ENCODE peak calls at places on chromosomes 12 and 14, in seven cellular contexts. L is A673, H is astrocyte of the cerebellum, G is NT2/D1, V is neuronal stem cell, Z is AG10803, J is ovary. M is an unnamed sample.

GRCh38 chr12:29681996-29682534 is 101.7 kb downstream of the TMTC1 start:
- DNase-seq in L (no peak), H (no peak), G (no peak), V (no peak), Z (no peak), J (no peak), M (no peak)

GRCh38 chr12:43655586-43655985 is 103.0 kb downstream of the PUS7L start:
- DNase-seq in L (no peak), H (peak; percentile 36), G (no peak), V (no peak), Z (peak; percentile 8), J (no peak), M (no peak)

GRCh38 chr12:6330192-6330591 is 11.7 kb downstream of the TNFRSF1A start:
- DNase-seq in L (no peak), H (no peak), G (no peak), V (no peak), Z (no peak), J (no peak), M (no peak)

GRCh38 chr12:123546281-123546680 is 12.8 kb upstream of the RILPL1 start:
- DNase-seq in L (no peak), H (no peak), G (no peak), V (no peak), Z (peak; percentile 18), J (no peak), M (no peak)

GRCh38 chr12:29782821-29783772 is 645 bp downstream of the TMTC1 start:
- DNase-seq in L (peak; percentile 25), H (no peak), G (peak; percentile 61), V (peak; percentile 56), Z (no peak), J (peak; percentile 66), M (peak; percentile 36)

GRCh38 chr12:11777962-11778361 is 128.5 kb downstream of the ETV6 start:
- DNase-seq in L (no peak), H (no peak), G (no peak), V (no peak), Z (no peak), J (no peak), M (no peak)

GRCh38 chr12:103495158-103495782 is 498 bp downstream of the C12orf42 start:
- DNase-seq in L (peak; percentile 11), H (no peak), G (peak; percentile 52), V (peak; percentile 82), Z (no peak), J (no peak), M (no peak)

GRCh38 chr12:110744176-110744575 is 1.5 kb upstream of the PPP1CC start:
- DNase-seq in L (no peak), H (no peak), G (no peak), V (no peak), Z (peak; percentile 82), J (no peak), M (peak; percentile 45)

GRCh38 chr12:85445060-85445938 is 165.3 kb downstream of the ALX1 start:
- DNase-seq in L (peak; percentile 45), H (no peak), G (no peak), V (no peak), Z (no peak), J (no peak), M (no peak)

GRCh38 chr14:52844262-52845060 is 53.1 kb upstream of the GNPNAT1 start:
- DNase-seq in L (no peak), H (no peak), G (peak; percentile 32), V (no peak), Z (peak; percentile 28), J (peak; percentile 45), M (no peak)

GRCh38 chr12:72330784-72331183 is 58.6 kb downstream of the TRHDE start:
- DNase-seq in L (no peak), H (no peak), G (no peak), V (no peak), Z (no peak), J (no peak), M (no peak)

GRCh38 chr12:70606001-70606400 is 31.2 kb downstream of the PTPRB start:
- DNase-seq in L (no peak), H (no peak), G (no peak), V (no peak), Z (no peak), J (no peak), M (no peak)

GRCh38 chr14:100679707-100680438 is 46.8 kb upstream of the DLK1 start:
- DNase-seq in L (no peak), H (peak; percentile 83), G (no peak), V (no peak), Z (peak; percentile 85), J (peak; percentile 93), M (peak; percentile 32)

GRCh38 chr12:42483534-42483857 is 106.0 kb downstream of the PRICKLE1 start:
- DNase-seq in L (peak; percentile 22), H (no peak), G (no peak), V (peak; percentile 63), Z (no peak), J (no peak), M (no peak)

GRCh38 chr12:123031171-123031845 is 50.8 kb downstream of the ARL6IP4 start:
- DNase-seq in L (no peak), H (no peak), G (no peak), V (no peak), Z (no peak), J (no peak), M (no peak)

GRCh38 chr14:73662439-73663056 is 17.8 kb downstream of the DNAL1 start:
- DNase-seq in L (peak; percentile 84), H (peak; percentile 86), G (peak; percentile 49), V (no peak), Z (peak; percentile 94), J (no peak), M (peak; percentile 16)

GRCh38 chr12:29889737-29890136 is 106.0 kb upstream of the TMTC1 start:
- DNase-seq in L (peak; percentile 79), H (no peak), G (peak; percentile 94), V (peak; percentile 49), Z (no peak), J (no peak), M (peak; percentile 9)

GRCh38 chr14:67831122-67831521 is 11.5 kb downstream of the RAD51B start:
- DNase-seq in L (no peak), H (no peak), G (no peak), V (no peak), Z (no peak), J (no peak), M (no peak)

GRCh38 chr12:132460571-132460970 is 29.4 kb upstream of the FBRSL1 start:
- DNase-seq in L (peak; percentile 67), H (no peak), G (peak; percentile 38), V (no peak), Z (no peak), J (no peak), M (no peak)

GRCh38 chr12:92080390-92081285 is 65.0 kb downstream of the BTG1 start:
- DNase-seq in L (peak; percentile 27), H (peak; percentile 45), G (no peak), V (no peak), Z (peak; percentile 97), J (no peak), M (no peak)

GRCh38 chr14:23555882-23556699 is at the start of gene THTPA:
- DNase-seq in L (peak; percentile 96), H (peak; percentile 53), G (no peak), V (peak; percentile 93), Z (peak; percentile 84), J (peak; percentile 94), M (peak; percentile 93)

DNA sequence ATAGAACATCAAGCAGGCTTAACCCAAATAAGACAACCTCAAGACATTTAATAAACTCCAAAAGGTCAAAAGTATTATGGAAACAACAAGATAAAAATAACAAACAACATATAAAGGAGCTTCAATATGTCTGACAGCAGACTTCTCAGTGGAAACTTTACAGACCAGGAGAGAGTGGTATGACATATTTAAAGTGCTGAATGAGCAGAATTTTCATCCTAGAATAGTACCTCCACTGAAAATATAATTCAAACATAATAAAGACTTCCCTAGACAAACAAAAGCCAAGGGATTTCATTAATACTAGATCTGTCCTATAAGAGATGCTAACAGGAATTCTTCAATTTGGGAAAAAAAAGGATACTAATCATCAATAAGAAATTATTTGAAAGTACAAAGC is 1005.0 kb downstream of the TMTC2 start:
- DNase-seq in L (no peak), H (no peak), G (no peak), V (no peak), Z (no peak), J (no peak), M (no peak)
- H3K4me3 ChIP-seq in L (no peak overlapping the region), H (no peak overlapping the region), G (no peak overlapping the region), V (no peak overlapping the region), Z (no peak overlapping the region), J (no peak overlapping the region), M (no peak overlapping the region)

GRCh38 chr12:63362801-63363200 is 211.8 kb upstream of the AVPR1A start:
- DNase-seq in L (no peak), H (no peak), G (no peak), V (no peak), Z (peak; percentile 22), J (no peak), M (no peak)
- H3K4me3 ChIP-seq in L (no peak overlapping the region), H (no peak overlapping the region), G (no peak overlapping the region), V (no peak overlapping the region), Z (no peak overlapping the region), J (no peak overlapping the region), M (no peak overlapping the region)

GRCh38 chr12:111759991-111760390 is 6.7 kb upstream of the ALDH2 start:
- DNase-seq in L (no peak), H (no peak), G (no peak), V (no peak), Z (no peak), J (no peak), M (no peak)

GRCh38 chr12:111759276-111759675 is 7.5 kb upstream of the ALDH2 start:
- DNase-seq in L (no peak), H (no peak), G (no peak), V (no peak), Z (no peak), J (no peak), M (no peak)

GRCh38 chr12:111761099-111761498 is 5.6 kb upstream of the ALDH2 start:
- DNase-seq in L (no peak), H (no peak), G (no peak), V (no peak), Z (no peak), J (no peak), M (no peak)

GRCh38 chr12:111764120-111764821 is 2.5 kb upstream of the ALDH2 start:
- DNase-seq in L (no peak), H (no peak), G (no peak), V (no peak), Z (no peak), J (no peak), M (no peak)

GRCh38 chr12:111761706-111762105 is 5.0 kb upstream of the ALDH2 start:
- DNase-seq in L (no peak), H (no peak), G (peak; percentile 76), V (peak; percentile 73), Z (no peak), J (no peak), M (no peak)
- H3K4me3 ChIP-seq in L (no peak overlapping the region), H (no peak overlapping the region), G (no peak overlapping the region), V (no peak overlapping the region), Z (no peak overlapping the region), J (no peak overlapping the region), M (no peak overlapping the region)

GRCh38 chr12:54593135-54593534 is 4.7 kb upstream of the PPP1R1A start:
- DNase-seq in L (no peak), H (no peak), G (no peak), V (no peak), Z (no peak), J (no peak), M (no peak)

GRCh38 chr12:54593716-54594115 is 5.3 kb upstream of the PPP1R1A start:
- DNase-seq in L (no peak), H (no peak), G (no peak), V (no peak), Z (no peak), J (no peak), M (no peak)

GRCh38 chr12:54595471-54595870 is 7.0 kb upstream of the PPP1R1A start:
- DNase-seq in L (no peak), H (no peak), G (no peak), V (no peak), Z (no peak), J (no peak), M (no peak)

GRCh38 chr12:54598966-54599365 is 10.5 kb upstream of the PPP1R1A start:
- DNase-seq in L (no peak), H (no peak), G (no peak), V (no peak), Z (no peak), J (no peak), M (no peak)

GRCh38 chr12:54596526-54596946 is 8.1 kb upstream of the PPP1R1A start:
- DNase-seq in L (peak; percentile 91), H (peak; percentile 41), G (peak; percentile 77), V (peak; percentile 79), Z (peak; percentile 58), J (peak; percentile 81), M (peak; percentile 77)
- H3K4me3 ChIP-seq in L (no peak overlapping the region), H (no peak overlapping the region), G (no peak overlapping the region), V (no peak overlapping the region), Z (no peak overlapping the region), J (no peak overlapping the region), M (no peak overlapping the region)

M was measured in body of pancreas.